ENCODE peak calls at places on chromosomes 4 and X, in four cellular contexts. Z is PC-9, G is tibial artery, P is lower lobe of right lung. V is an unnamed sample. For H3K4me1 and H3K36me3, the result is how much of the 10 kb centered on the place peaks cover.

GRCh38 chrX:23008431-23009099 is 8.8 kb downstream of the DDX53 start:
- DNase-seq in G (no peak), P (no peak), Z (no peak), V (no peak)

GRCh38 chr4:187668683-187669082 is 326.9 kb upstream of the ZFP42 start:
- DNase-seq in G (no peak), P (no peak), Z (no peak), V (no peak)

GRCh38 chrX:18401848-18402213 is 23.6 kb upstream of the CDKL5 start:
- DNase-seq in P (no peak), Z (no peak), G (no peak), V (no peak)

GRCh38 chr4:99815597-99816011 is 1.0 kb upstream of the DAPP1 start:
- DNase-seq in Z (peak), P (peak), G (no peak), V (peak)

GRCh38 chr4:147578611-147579010 is 38.6 kb upstream of the TMEM184C start:
- DNase-seq in P (no peak), G (no peak), Z (no peak), V (no peak)

GRCh38 chrX:35841872-35842271 is 43.7 kb downstream of the MAGEB16 start:
- DNase-seq in G (no peak), P (no peak), Z (no peak), V (no peak)

GRCh38 chr4:84971319-84971932 is 4.9 kb upstream of the WDFY3 start:
- DNase-seq in G (no peak), Z (no peak), P (no peak), V (no peak)

GRCh38 chr4:123477804-123478209 is 81.2 kb downstream of the SPRY1 start:
- DNase-seq in P (no peak), Z (no peak), G (no peak), V (no peak)

GRCh38 chrX:70134116-70134477 is 850 bp downstream of the IGBP1 start:
- DNase-seq in G (no peak), Z (no peak), P (no peak), V (peak)

GRCh38 chrX:65630771-65631170 is 36.7 kb upstream of the MSN start:
- DNase-seq in Z (no peak), P (no peak), G (no peak), V (no peak)

GRCh38 chr4:184506527-184507121 is 32.3 kb upstream of the IRF2 start:
- DNase-seq in G (no peak), P (no peak), Z (peak), V (no peak)

GRCh38 chr4:122930877-122931276 is 8.5 kb upstream of the NUDT6 start:
- DNase-seq in P (no peak), G (no peak), Z (no peak), V (no peak)

GRCh38 chr4:119136541-119136940 is 909 bp downstream of the MYOZ2 start:
- DNase-seq in P (no peak), Z (no peak), G (no peak), V (no peak)

GRCh38 chr4:73236151-73236550 is 22.4 kb downstream of the ANKRD17 start:
- DNase-seq in G (no peak), Z (no peak), P (no peak), V (no peak)

GRCh38 chr4:87805971-87806370 is 6.6 kb downstream of the IBSP start:
- DNase-seq in P (no peak), Z (no peak), G (no peak), V (no peak)

GRCh38 chr4:40241936-40242590 is 45.2 kb downstream of the RHOH start:
- DNase-seq in Z (no peak), G (no peak), P (no peak), V (no peak)
- H3K4me3 ChIP-seq in Z (no peak), G (no peak), P (no peak), V (no peak)

GRCh38 chr4:127533028-127533700 is 99.6 kb upstream of the INTU start:
- DNase-seq in G (no peak), P (no peak), Z (no peak), V (peak)
- H3K4me1 ChIP-seq in G (under half), P (under half), Z (under half), V (under half)

GRCh38 chr4:102586644-102587021 is 85.5 kb downstream of the NFKB1 start:
- DNase-seq in Z (no peak), P (no peak), G (no peak), V (no peak)
- H3K36me3 ChIP-seq in Z (under half), P (half or more), G (under half), V (under half)

DNA sequence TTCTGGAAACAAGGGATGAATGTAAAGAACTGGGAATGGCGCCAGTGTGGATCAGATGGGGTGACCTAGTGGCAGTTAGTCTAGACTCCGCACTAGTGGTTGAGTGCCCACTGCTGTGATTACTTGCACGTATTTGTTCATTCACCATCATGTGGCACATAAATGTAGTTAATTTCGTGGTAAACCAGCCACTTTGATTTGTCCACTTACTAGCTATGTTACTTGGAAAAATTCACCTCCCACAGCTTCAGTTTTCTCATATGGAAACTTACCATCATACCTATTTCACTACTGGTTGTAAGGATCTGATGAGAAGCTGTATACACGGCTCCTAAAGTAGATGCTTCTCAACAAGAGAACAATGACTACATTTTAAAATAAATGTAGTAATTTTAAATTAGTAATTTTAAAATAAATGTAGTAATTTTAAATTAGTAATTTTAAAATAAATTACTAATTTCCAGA is 394 bp upstream of the DYNLT3 start:
- DNase-seq in G (no peak), Z (no peak), P (no peak), V (no peak)
- H3K4me3 ChIP-seq in G (peak), Z (no peak), P (peak), V (no peak)

DNA sequence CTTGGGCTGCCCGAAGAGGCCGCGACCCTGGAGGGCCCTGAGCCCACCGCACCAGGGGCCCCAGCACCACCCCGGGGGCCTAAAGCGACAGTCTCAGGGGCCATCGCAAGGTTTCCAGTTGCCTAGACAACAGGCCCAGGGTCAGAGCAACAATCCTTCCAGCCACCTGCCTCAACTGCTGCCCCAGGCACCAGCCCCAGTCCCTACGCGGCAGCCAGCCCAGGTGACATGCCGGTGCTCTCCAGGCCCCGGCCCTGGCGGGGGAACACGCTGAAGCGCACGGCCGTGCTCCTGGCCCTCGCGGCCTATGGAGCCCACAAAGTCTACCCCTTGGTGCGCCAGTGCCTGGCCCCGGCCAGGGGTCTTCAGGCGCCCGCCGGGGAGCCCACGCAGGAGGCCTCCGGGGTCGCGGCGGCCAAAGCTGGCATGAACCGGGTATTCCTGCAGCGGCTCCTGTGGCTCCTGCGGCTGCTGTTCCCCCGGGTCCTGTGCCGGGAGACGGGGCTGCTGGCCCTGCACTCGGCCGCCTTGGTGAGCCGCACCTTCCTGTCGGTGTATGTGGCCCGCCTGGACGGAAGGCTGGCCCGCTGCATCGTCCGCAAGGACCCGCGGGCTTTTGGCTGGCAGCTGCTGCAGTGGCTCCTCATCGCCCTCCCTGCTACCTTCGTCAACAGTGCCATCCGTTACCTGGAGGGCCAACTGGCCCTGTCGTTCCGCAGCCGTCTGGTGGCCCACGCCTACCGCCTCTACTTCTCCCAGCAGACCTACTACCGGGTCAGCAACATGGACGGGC is 579 bp downstream of the ABCD1 start:
- DNase-seq in Z (peak), P (no peak), G (no peak), V (no peak)
- H3K4me1 ChIP-seq in Z (under half), P (under half), G (half or more), V (under half)

GRCh38 chr4:57018930-57019329 is 40.2 kb downstream of the POLR2B start:
- DNase-seq in G (no peak), Z (no peak), P (no peak), V (no peak)
- H3K36me3 ChIP-seq in G (half or more), Z (under half), P (half or more), V (under half)

GRCh38 chr4:40514409-40515025 is 115.1 kb downstream of the RBM47 start:
- DNase-seq in P (no peak), Z (peak), G (no peak), V (peak)
- H3K4me3 ChIP-seq in P (peak), Z (peak), G (no peak), V (peak)

V was measured in mucosa of descending colon.